ENCODE peak calls at places on chromosomes 1 and 21, in four cellular contexts. One of them, this sample, is unnamed.

GRCh38 chr1:27719286-27720251 is 6.2 kb upstream of the FAM76A start:
- DNase-seq in fibroblast of lung: no peak
- DNase-seq in A549: no peak
- DNase-seq in trophoblast cell: peak; percentile 33
- DNase-seq in this sample: no peak

GRCh38 chr1:39098569-39099250 is 72.6 kb downstream of the NDUFS5 start:
- DNase-seq in fibroblast of lung: peak; percentile 90
- DNase-seq in A549: peak; percentile 93
- DNase-seq in trophoblast cell: peak; percentile 98
- DNase-seq in this sample: peak; percentile 62

GRCh38 chr1:40651138-40651857 is 14.2 kb downstream of the RIMS3 start:
- DNase-seq in trophoblast cell: no peak
- DNase-seq in fibroblast of lung: no peak
- DNase-seq in A549: no peak
- DNase-seq in this sample: peak; percentile 37

GRCh38 chr1:150234647-150235435 is 1.1 kb downstream of the ANP32E start:
- DNase-seq in trophoblast cell: peak; percentile 68
- DNase-seq in fibroblast of lung: peak; percentile 62
- DNase-seq in A549: peak; percentile 87
- DNase-seq in this sample: peak; percentile 73

GRCh38 chr1:40312238-40313205 is 4.6 kb downstream of the COL9A2 start:
- DNase-seq in fibroblast of lung: no peak
- DNase-seq in A549: no peak
- DNase-seq in trophoblast cell: no peak
- DNase-seq in this sample: peak; percentile 53

GRCh38 chr1:39940253-39940652 is 14.7 kb upstream of the MFSD2A start:
- DNase-seq in trophoblast cell: peak; percentile 83
- DNase-seq in fibroblast of lung: no peak
- DNase-seq in A549: no peak
- DNase-seq in this sample: no peak

GRCh38 chr1:3219005-3219724 is 150.2 kb downstream of the PRDM16 start:
- DNase-seq in trophoblast cell: no peak
- DNase-seq in fibroblast of lung: peak; percentile 86
- DNase-seq in A549: peak; percentile 5
- DNase-seq in this sample: peak; percentile 83

GRCh38 chr1:60727553-60727952 is 354.8 kb upstream of the NFIA start:
- DNase-seq in fibroblast of lung: no peak
- DNase-seq in A549: no peak
- DNase-seq in trophoblast cell: peak; percentile 51
- DNase-seq in this sample: no peak

GRCh38 chr1:9211291-9211811 is 23.2 kb upstream of the H6PD start:
- DNase-seq in trophoblast cell: no peak
- DNase-seq in fibroblast of lung: peak; percentile 92
- DNase-seq in A549: no peak
- DNase-seq in this sample: no peak

DNA sequence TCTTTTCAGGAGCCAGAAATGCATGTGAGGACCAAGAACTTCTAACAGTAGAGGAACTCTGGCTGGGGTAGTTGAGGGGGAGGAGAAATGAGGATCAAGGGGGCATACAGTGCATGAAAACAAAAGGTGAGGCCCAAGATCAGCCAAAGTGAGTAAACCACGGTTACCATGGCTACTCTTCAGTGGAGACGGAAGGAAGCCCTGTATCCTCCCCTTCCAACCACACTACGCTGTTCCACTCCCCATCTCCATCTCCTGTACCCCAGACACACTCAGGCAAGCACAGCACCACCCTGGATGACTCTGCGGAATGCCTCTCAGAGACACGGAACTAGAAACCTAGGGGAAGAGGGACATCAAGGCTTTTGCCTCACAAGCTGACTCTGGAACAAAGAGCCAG is 157.6 kb upstream of the CAMK1G start:
- DNase-seq in fibroblast of lung: no peak
- DNase-seq in trophoblast cell: no peak
- DNase-seq in A549: no peak
- DNase-seq in this sample: no peak
- H3K4me1 ChIP-seq in fibroblast of lung: no peaks in the 10 kb centered on the region
- H3K4me1 ChIP-seq in trophoblast cell: peaks cover 31% of the 10 kb centered on the region
- H3K4me1 ChIP-seq in A549: no peaks in the 10 kb centered on the region
- H3K4me1 ChIP-seq in this sample: no peaks in the 10 kb centered on the region

GRCh38 chr1:223748405-223748772 is 36.0 kb downstream of the CAPN2 start:
- DNase-seq in A549: no peak
- DNase-seq in trophoblast cell: no peak
- DNase-seq in fibroblast of lung: peak; percentile 62
- DNase-seq in this sample: peak; percentile 21
- H3K27ac ChIP-seq in A549: peak overlapping the region; percentile 80
- H3K27ac ChIP-seq in trophoblast cell: peak overlapping the region; percentile 50
- H3K27ac ChIP-seq in fibroblast of lung: peak overlapping the region; percentile 50
- H3K27ac ChIP-seq in this sample: peak overlapping the region; percentile 47

GRCh38 chr1:52072291-52072690 is 16.2 kb downstream of the BTF3L4 start:
- DNase-seq in A549: no peak
- DNase-seq in fibroblast of lung: no peak
- DNase-seq in trophoblast cell: no peak
- DNase-seq in this sample: no peak

GRCh38 chr1:52070704-52071103 is 14.6 kb downstream of the BTF3L4 start:
- DNase-seq in fibroblast of lung: no peak
- DNase-seq in A549: no peak
- DNase-seq in trophoblast cell: no peak
- DNase-seq in this sample: no peak
- H3K9me3 ChIP-seq in fibroblast of lung: no peaks in the 10 kb centered on the region
- H3K9me3 ChIP-seq in A549: no peaks in the 10 kb centered on the region
- H3K9me3 ChIP-seq in trophoblast cell: no peaks in the 10 kb centered on the region
- H3K9me3 ChIP-seq in this sample: no peaks in the 10 kb centered on the region

DNA sequence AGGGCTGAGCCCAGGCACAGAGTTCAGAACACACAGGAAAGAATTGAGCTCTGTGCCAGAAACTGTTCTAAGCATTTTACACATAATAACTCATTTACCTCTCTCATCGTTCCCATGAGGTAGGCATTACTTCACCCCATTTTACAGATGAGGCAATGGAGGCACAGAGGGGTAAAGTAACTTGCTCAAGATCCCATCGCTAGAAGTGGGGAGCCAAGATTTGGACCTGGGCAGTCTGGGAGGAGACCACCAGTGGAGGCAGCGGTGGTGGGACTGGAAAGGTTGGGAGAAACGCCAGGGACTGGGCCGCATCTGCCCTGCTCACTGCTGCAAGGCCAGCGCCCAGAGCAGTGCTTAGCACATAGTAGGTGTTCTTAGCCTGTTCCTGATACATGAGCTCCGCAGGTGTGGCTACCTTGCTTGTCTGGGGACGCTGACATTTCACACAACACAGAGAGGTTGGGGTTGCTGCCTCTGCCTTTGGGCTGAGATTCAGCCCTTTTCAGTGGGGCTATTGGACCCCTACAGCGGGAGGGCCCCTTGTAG is 27.8 kb upstream of the EPS8L3 start:
- DNase-seq in trophoblast cell: no peak
- DNase-seq in fibroblast of lung: no peak
- DNase-seq in A549: no peak
- DNase-seq in this sample: no peak
- H3K4me1 ChIP-seq in trophoblast cell: peaks cover 57% of the 10 kb centered on the region
- H3K4me1 ChIP-seq in fibroblast of lung: peaks cover 33% of the 10 kb centered on the region
- H3K4me1 ChIP-seq in A549: peaks cover 71% of the 10 kb centered on the region
- H3K4me1 ChIP-seq in this sample: peaks cover 20% of the 10 kb centered on the region

GRCh38 chr1:43552813-43553212 is 22.1 kb downstream of the PTPRF start:
- DNase-seq in trophoblast cell: peak; percentile 42
- DNase-seq in A549: no peak
- DNase-seq in fibroblast of lung: peak; percentile 68
- DNase-seq in this sample: peak; percentile 52
- H3K27ac ChIP-seq in trophoblast cell: peak overlapping the region; percentile 38
- H3K27ac ChIP-seq in A549: peak overlapping the region; percentile 52
- H3K27ac ChIP-seq in fibroblast of lung: no peak overlapping the region
- H3K27ac ChIP-seq in this sample: peak overlapping the region; percentile 64

DNA sequence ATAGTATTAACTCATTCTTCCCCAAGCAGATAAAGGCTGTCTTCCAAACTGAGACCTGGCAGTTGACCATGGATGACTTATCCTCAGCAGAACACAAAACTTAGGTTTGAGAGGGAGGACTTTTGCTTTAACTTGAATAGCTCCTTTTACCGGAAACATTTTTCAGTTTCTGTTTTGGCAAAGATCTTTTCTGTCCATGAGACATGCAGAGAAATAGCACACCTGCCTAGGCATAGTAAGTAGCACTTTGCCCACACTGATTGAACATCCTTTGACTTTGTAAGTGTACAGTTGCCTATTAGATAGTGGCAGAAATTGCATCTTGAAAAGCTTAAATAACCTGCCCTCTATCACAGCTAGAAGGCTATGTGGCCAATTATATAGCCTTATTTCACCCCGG is 1962.5 kb downstream of the MRPL39 start:
- DNase-seq in fibroblast of lung: no peak
- DNase-seq in A549: no peak
- DNase-seq in trophoblast cell: no peak
- DNase-seq in this sample: no peak
- H3K9me3 ChIP-seq in fibroblast of lung: no peaks in the 10 kb centered on the region
- H3K9me3 ChIP-seq in A549: no peaks in the 10 kb centered on the region
- H3K9me3 ChIP-seq in trophoblast cell: peaks cover 2% of the 10 kb centered on the region
- H3K9me3 ChIP-seq in this sample: peaks cover 2% of the 10 kb centered on the region

DNA sequence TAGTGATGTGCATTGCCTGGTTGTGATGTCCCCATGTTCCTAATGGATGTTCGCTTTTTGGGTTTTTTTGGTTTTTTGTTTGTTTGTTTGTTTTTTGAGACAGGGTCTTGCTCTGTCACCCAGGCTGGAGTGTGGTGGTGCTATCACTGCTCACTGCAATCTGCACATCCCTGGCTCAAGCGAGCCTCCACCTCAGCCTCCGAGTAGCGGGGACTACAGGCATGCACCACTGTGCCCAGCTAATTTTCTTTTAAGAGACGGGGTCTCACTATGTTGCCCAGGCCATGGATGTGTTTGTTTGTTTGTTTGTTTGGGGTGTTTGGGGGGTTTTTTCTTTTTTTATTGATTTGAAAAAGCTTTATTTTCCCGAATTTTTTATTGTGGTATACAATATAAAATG is 2.1 kb downstream of the COL6A2 start:
- DNase-seq in trophoblast cell: no peak
- DNase-seq in A549: no peak
- DNase-seq in fibroblast of lung: no peak
- DNase-seq in this sample: no peak
- H3K4me1 ChIP-seq in trophoblast cell: peaks cover 6% of the 10 kb centered on the region
- H3K4me1 ChIP-seq in A549: no peaks in the 10 kb centered on the region
- H3K4me1 ChIP-seq in fibroblast of lung: peaks cover 2% of the 10 kb centered on the region
- H3K4me1 ChIP-seq in this sample: no peaks in the 10 kb centered on the region

DNA sequence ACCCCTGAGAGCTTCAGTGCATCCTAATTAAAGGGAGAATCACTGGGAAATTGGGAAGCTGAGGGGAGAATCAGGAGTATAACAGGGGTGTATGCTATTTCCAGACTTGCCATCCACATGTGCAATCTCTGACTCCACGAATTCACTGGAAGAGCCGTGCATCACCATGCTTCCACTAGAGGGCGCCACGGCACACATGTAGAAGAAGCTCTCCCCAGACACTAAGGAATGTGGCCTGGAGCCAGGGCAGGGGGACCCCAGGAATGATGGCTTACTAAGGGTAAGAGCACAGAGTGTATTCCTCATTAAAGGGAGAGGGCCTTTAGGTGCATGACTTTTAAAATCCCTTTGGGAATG is 81.5 kb downstream of the ABCA4 start:
- DNase-seq in trophoblast cell: peak; percentile 84
- DNase-seq in A549: peak; percentile 43
- DNase-seq in fibroblast of lung: peak; percentile 59
- DNase-seq in this sample: peak; percentile 63
- H3K27ac ChIP-seq in trophoblast cell: no peak overlapping the region
- H3K27ac ChIP-seq in A549: peak overlapping the region; percentile 9
- H3K27ac ChIP-seq in fibroblast of lung: no peak overlapping the region
- H3K27ac ChIP-seq in this sample: no peak overlapping the region

GRCh38 chr1:160806109-160806665 is 10.2 kb downstream of the LY9 start:
- DNase-seq in trophoblast cell: no peak
- DNase-seq in A549: no peak
- DNase-seq in fibroblast of lung: no peak
- DNase-seq in this sample: no peak
- H3K9me3 ChIP-seq in trophoblast cell: peaks cover 8% of the 10 kb centered on the region
- H3K9me3 ChIP-seq in A549: peaks cover 26% of the 10 kb centered on the region
- H3K9me3 ChIP-seq in fibroblast of lung: no peaks in the 10 kb centered on the region
- H3K9me3 ChIP-seq in this sample: no peaks in the 10 kb centered on the region

This sample was measured in small intestine.